ENCODE peak calls at places on chromosome 22, in six cellular contexts. V is GM23338, B is AG10803, P is AG04450, S is PC-3, K is transverse colon. A is an unnamed sample.

GRCh38 chr22:39434243-39434653 is 22.6 kb upstream of the MGAT3 start:
- DNase-seq in V (no peak), B (peak), P (no peak), S (no peak), K (no peak), A (no peak)

GRCh38 chr22:26718905-26719304 is 61.5 kb downstream of the MIAT start:
- DNase-seq in V (no peak), B (peak), P (peak), S (peak), K (no peak), A (peak)

GRCh38 chr22:28244760-28245159 is 325.7 kb upstream of the PITPNB start:
- DNase-seq in V (no peak), B (no peak), P (no peak), S (no peak), K (no peak), A (no peak)

GRCh38 chr22:20431520-20432237 is 5.9 kb downstream of the SCARF2 start:
- DNase-seq in V (peak), B (no peak), P (no peak), S (no peak), K (no peak), A (no peak)

GRCh38 chr22:41620646-41621098 is at the start of gene DESI1:
- DNase-seq in V (peak), B (no peak), P (no peak), S (no peak), K (no peak), A (no peak)

GRCh38 chr22:19657252-19658056 is 56.8 kb upstream of the SEPTIN5 start:
- DNase-seq in V (no peak), B (no peak), P (no peak), S (no peak), K (no peak), A (no peak)

GRCh38 chr22:27130949-27131745 is 473.8 kb downstream of the MIAT start:
- DNase-seq in V (no peak), B (no peak), P (no peak), S (no peak), K (no peak), A (peak)

GRCh38 chr22:48431014-48431413 is 1396.7 kb downstream of the BRD1 start:
- DNase-seq in V (no peak), B (no peak), P (no peak), S (no peak), K (no peak), A (no peak)

GRCh38 chr22:35629406-35630234 is 12.5 kb upstream of the MB start:
- DNase-seq in V (peak), B (peak), P (peak), S (peak), K (peak), A (peak)

GRCh38 chr22:28999510-29000224 is 62.0 kb downstream of the C22orf31 start:
- DNase-seq in V (no peak), B (peak), P (no peak), S (no peak), K (no peak), A (no peak)

GRCh38 chr22:39084666-39085065 is 7.6 kb downstream of the APOBEC3G start:
- DNase-seq in V (no peak), B (no peak), P (no peak), S (no peak), K (no peak), A (no peak)

GRCh38 chr22:31540966-31541365 is 44.6 kb downstream of the SFI1 start:
- DNase-seq in V (no peak), B (no peak), P (no peak), S (no peak), K (no peak), A (no peak)

GRCh38 chr22:40418366-40419201 is 48.2 kb downstream of the SGSM3 start:
- DNase-seq in V (no peak), B (no peak), P (peak), S (no peak), K (peak), A (no peak)

GRCh38 chr22:32396746-32397145 is 15.3 kb downstream of the RTCB start:
- DNase-seq in V (no peak), B (peak), P (no peak), S (peak), K (no peak), A (peak)

GRCh38 chr22:36386900-36387663 is 685 bp downstream of the MYH9 start:
- DNase-seq in V (peak), B (no peak), P (no peak), S (no peak), K (peak), A (no peak)

GRCh38 chr22:35313311-35314121 is 13.8 kb downstream of the TOM1 start:
- DNase-seq in V (no peak), B (peak), P (peak), S (peak), K (no peak), A (peak)

GRCh38 chr22:19665784-19666662 is 48.3 kb upstream of the SEPTIN5 start:
- DNase-seq in V (no peak), B (no peak), P (no peak), S (no peak), K (no peak), A (no peak)

GRCh38 chr22:21626073-21626734 is 3.6 kb downstream of the YDJC start:
- DNase-seq in V (no peak), B (no peak), P (no peak), S (no peak), K (no peak), A (no peak)

GRCh38 chr22:39144101-39144815 is 8.2 kb downstream of the CBX7 start:
- DNase-seq in V (peak), B (peak), P (no peak), S (peak), K (peak), A (peak)

GRCh38 chr22:50269573-50270301 is 443 bp downstream of the MAPK11 start:
- DNase-seq in V (no peak), B (peak), P (no peak), S (peak), K (no peak), A (peak)

GRCh38 chr22:49553518-49554295 is 274.0 kb downstream of the BRD1 start:
- DNase-seq in V (no peak), B (no peak), P (no peak), S (peak), K (no peak), A (no peak)

GRCh38 chr22:30336752-30337460 is 10.2 kb upstream of the TBC1D10A start:
- DNase-seq in V (no peak), B (no peak), P (no peak), S (no peak), K (no peak), A (no peak)

GRCh38 chr22:28822930-28823481 is 22.6 kb upstream of the XBP1 start:
- DNase-seq in V (no peak), B (no peak), P (no peak), S (no peak), K (peak), A (no peak)

GRCh38 chr22:47837703-47838102 is 1075.3 kb downstream of the TBC1D22A start:
- DNase-seq in V (peak), B (peak), P (no peak), S (peak), K (no peak), A (peak)

GRCh38 chr22:50526849-50527801 is 1.7 kb upstream of the SCO2 start:
- DNase-seq in V (peak), B (peak), P (no peak), S (peak), K (peak), A (no peak)

GRCh38 chr22:28989912-28990311 is 71.7 kb downstream of the C22orf31 start:
- DNase-seq in V (no peak), B (no peak), P (no peak), S (no peak), K (no peak), A (no peak)

GRCh38 chr22:36563444-36563843 is 34.5 kb upstream of the EIF3D start:
- DNase-seq in V (no peak), B (no peak), P (no peak), S (no peak), K (no peak), A (no peak)

GRCh38 chr22:27247691-27248434 is 553.7 kb downstream of the MN1 start:
- DNase-seq in V (peak), B (peak), P (no peak), S (no peak), K (no peak), A (peak)

GRCh38 chr22:42289671-42290269 is 19.3 kb upstream of the TCF20 start:
- DNase-seq in V (no peak), B (no peak), P (no peak), S (no peak), K (no peak), A (peak)

GRCh38 chr22:29717789-29718188 is 2.0 kb upstream of the CABP7 start:
- DNase-seq in V (no peak), B (no peak), P (no peak), S (no peak), K (no peak), A (no peak)

GRCh38 chr22:37733625-37734401 is 37.0 kb downstream of the TRIOBP start:
- DNase-seq in V (no peak), B (no peak), P (no peak), S (no peak), K (peak), A (no peak)

GRCh38 chr22:37732699-37733607 is 36.1 kb downstream of the TRIOBP start:
- DNase-seq in V (no peak), B (no peak), P (no peak), S (no peak), K (no peak), A (no peak)

GRCh38 chr22:37734402-37734700 is 37.5 kb downstream of the TRIOBP start:
- DNase-seq in V (no peak), B (no peak), P (no peak), S (no peak), K (no peak), A (no peak)

GRCh38 chr22:37735054-37735453 is 38.2 kb downstream of the TRIOBP start:
- DNase-seq in V (peak), B (no peak), P (no peak), S (no peak), K (no peak), A (no peak)

GRCh38 chr22:37731804-37732471 is 35.1 kb downstream of the TRIOBP start:
- DNase-seq in V (no peak), B (no peak), P (no peak), S (no peak), K (peak), A (no peak)
- TF ChIP-seq CTCF in V (no peak), B (peak), P (peak), S (no peak), K (peak), A (peak)

DNA sequence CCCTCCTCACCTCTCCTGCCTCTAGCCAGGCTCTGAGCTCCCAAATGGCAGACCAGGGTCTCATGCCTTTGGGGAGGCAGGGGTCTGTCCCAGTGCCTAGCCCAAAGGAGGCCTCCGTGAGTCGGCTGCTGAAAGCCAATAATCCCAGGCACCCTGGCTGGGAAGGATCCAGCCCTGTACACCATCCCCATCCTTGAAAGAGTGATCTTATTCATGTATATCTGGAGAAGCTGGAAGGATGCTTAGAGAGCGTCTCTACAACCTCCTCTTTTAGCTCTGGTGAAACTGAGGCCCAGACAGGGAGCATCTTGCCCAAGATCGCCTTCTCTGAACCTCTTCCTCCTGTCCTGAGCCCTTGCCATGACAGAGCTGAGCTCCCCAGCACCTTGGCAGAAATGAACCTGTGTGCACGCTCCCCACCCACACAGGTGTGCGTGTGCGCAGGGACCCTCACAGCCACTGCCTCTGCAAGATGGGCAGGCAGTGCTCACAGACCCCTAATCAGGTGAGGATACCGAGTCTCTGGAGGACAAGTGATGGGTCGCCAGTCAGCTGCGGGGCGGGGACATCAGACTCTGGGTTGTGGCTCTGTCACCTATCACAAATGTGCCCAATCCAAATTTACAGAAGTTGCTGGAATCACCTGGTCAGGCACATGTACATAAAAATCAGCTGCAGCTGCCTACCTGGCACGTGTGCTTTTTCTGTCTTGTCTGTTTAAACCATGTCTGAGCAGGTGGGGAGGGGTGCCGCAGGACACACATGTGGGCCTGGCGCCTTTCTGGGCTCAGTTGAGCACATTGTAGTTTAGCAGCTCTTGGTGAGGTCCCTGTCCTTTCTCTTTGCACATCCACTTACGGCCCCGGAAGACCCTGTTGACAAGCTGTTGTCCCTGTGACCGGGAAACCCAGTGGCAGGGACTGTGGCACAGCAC is 49.3 kb upstream of the WNT7B start:
- DNase-seq in V (no peak), B (no peak), P (no peak), S (no peak), K (no peak), A (no peak)
- H3K4me3 ChIP-seq in V (peak), B (no peak), P (no peak), S (no peak), K (no peak), A (no peak)

DNA sequence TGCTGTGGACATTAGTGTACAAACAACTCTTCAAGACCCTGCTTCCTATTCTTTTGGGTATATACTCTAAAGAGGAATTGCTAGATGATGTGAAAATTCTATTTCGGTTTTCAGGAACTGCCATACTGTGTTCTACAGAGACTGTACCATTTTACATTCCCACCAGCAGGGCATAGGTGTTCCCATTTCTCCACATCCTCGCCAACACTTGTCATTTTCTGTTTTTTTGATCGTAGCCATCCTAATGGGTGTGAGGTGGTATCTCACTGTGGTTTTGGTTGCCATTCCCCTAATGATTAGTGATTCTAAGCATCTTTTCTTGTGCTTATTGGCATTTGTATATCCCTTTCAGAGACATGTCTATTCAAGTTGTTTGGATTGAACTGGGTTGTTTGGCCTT is 29.8 kb upstream of the GRK3 start:
- DNase-seq in V (no peak), B (no peak), P (no peak), S (no peak), K (no peak), A (no peak)
- TF ChIP-seq CTCF in V (peak), B (no peak), P (no peak), S (no peak), K (no peak), A (no peak)

DNA sequence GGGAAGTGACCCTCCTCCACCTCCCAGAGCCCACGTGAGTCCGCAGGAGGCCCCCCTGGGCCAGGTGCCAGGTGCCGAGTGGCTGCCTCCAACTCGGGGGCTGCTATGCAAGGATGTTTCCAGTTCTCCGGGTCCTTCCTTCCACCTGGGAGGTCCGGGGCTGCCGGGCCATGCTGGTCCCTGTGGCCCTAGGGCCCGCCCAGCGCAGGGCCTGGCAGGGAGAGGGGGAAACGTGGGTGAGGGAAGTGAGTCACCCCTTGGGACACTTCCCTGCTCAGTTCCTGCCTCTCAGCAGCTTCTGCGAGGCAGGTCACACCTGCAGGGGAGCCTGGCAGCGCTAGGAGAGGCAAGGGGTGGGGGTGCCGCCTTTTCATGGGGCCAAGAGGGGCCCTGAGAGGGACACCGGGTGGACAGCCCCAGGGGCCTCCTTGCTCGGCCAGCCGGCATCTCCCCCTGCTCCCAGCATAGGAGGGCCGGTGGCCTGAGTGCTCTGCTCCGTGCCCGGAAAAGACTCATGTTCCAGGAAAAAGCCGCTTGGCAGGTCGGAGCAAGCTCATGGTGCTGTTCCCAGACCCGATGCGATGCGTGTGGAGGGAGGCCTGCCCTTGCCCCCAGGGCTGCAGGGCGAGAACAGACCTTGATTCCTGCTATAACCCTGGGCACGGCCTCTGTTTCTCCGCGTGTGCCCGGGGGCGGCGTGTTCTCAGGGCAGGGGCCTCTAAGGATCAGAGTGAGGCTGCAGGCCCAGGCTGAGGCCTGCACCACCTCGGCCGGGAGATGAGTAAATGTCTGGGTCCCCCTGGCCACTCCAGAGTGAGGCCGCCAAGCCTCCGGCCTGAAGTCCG is 30.3 kb upstream of the WNT7B start:
- DNase-seq in V (no peak), B (peak), P (no peak), S (peak), K (peak), A (peak)
- H3K4me3 ChIP-seq in V (no peak), B (peak), P (no peak), S (peak), K (no peak), A (no peak)

GRCh38 chr22:24155597-24156145 is 25.6 kb upstream of the SUSD2 start:
- DNase-seq in V (peak), B (peak), P (no peak), S (peak), K (peak), A (peak)

GRCh38 chr22:24156915-24157782 is 24.1 kb upstream of the SUSD2 start:
- DNase-seq in V (peak), B (peak), P (no peak), S (peak), K (peak), A (peak)

GRCh38 chr22:24159650-24160049 is 21.6 kb upstream of the SUSD2 start:
- DNase-seq in V (no peak), B (no peak), P (no peak), S (no peak), K (no peak), A (no peak)

GRCh38 chr22:24156146-24156914 is 25.0 kb upstream of the SUSD2 start:
- DNase-seq in V (peak), B (peak), P (no peak), S (peak), K (peak), A (peak)

GRCh38 chr22:24157783-24158170 is 23.5 kb upstream of the SUSD2 start:
- DNase-seq in V (no peak), B (no peak), P (no peak), S (no peak), K (no peak), A (no peak)
- TF ChIP-seq CTCF in V (no peak), B (peak), P (peak), S (no peak), K (no peak), A (peak)

GRCh38 chr22:44024288-44024908 is at the start of gene PARVB:
- DNase-seq in V (peak), B (peak), P (no peak), S (peak), K (peak), A (no peak)

GRCh38 chr22:44026066-44026629 is 2.0 kb downstream of the PARVB start:
- DNase-seq in V (no peak), B (peak), P (no peak), S (no peak), K (no peak), A (no peak)

GRCh38 chr22:44026630-44027511 is 2.8 kb downstream of the PARVB start:
- DNase-seq in V (no peak), B (peak), P (no peak), S (no peak), K (peak), A (peak)

GRCh38 chr22:44023404-44024287 is 456 bp upstream of the PARVB start:
- DNase-seq in V (peak), B (peak), P (no peak), S (peak), K (peak), A (no peak)

DNA sequence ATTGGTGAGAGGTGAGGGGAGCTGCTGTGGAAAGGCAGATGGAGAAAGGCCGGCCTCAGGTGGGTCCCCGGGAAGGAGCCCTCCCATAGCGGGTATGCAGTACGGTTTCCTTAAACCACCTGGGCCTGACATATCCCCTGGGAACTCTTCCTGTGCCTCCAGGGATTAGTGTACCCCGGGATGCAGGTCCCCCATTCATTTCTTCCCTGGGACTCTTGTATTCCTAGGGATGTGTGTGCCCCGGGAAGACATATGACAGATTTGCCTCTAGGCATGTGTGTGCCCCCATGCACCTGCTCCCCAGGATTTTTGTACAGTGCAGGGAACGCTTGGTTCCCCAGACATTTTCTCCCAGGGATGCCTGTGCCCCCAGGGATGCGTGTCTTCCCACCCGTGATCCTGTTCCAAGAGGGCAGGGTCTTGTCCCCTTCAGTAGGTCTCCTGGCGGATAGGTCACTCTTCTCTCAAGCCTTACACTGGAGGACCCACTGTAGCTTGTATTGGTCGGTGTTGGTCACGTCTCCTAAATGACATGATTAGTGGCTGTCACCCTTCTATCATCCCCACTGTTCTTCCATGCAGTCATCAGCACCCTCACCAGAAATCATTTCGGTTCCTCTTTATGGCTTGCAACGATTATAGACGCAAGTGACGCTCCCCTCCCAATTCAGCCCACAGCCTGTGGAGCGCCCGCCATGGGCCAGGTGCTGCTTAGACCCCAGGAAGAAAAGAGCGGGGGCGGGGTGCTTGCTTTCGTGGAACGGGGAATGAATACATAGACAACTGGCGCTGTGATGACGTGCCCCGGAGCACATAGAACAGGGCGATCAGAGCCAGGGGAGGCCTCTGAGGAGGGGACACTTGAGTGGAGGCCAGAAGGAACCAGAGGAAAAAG is 1.3 kb downstream of the PARVB start:
- DNase-seq in V (peak), B (no peak), P (no peak), S (no peak), K (peak), A (no peak)
- H3K4me3 ChIP-seq in V (peak), B (peak), P (peak), S (peak), K (peak), A (peak)